ENCODE peak calls at places on chromosome 4, in nine cellular contexts. One of them, this sample, is unnamed.

GRCh38 chr4:141153751-141154510 is 20.7 kb upstream of the RNF150 start:
- DNase-seq in CD8-positive, alpha-beta memory T cell: no peak
- DNase-seq in iPS DF 6.9: no peak
- DNase-seq in GM23338: peak
- DNase-seq in nephron progenitor cell: no peak
- DNase-seq in NCI-H510A: no peak
- DNase-seq in substantia nigra: no peak
- DNase-seq in iPS-NIHi11: no peak
- DNase-seq in stimulated activated CD4-positive, alpha-beta T cell treated with anti-CD3 and anti-CD28 coated beads, Interleukin-12 subunit alpha, Interleukin-12 subunit beta, amount 100 ng/mL, for 4 hours: no peak
- DNase-seq in this sample: no peak

GRCh38 chr4:24853142-24853541 is 57.8 kb downstream of the SOD3 start:
- DNase-seq in CD8-positive, alpha-beta memory T cell: no peak
- DNase-seq in iPS DF 6.9: no peak
- DNase-seq in GM23338: no peak
- DNase-seq in nephron progenitor cell: no peak
- DNase-seq in NCI-H510A: no peak
- DNase-seq in substantia nigra: no peak
- DNase-seq in iPS-NIHi11: no peak
- DNase-seq in stimulated activated CD4-positive, alpha-beta T cell treated with anti-CD3 and anti-CD28 coated beads, Interleukin-12 subunit alpha, Interleukin-12 subunit beta, amount 100 ng/mL, for 4 hours: no peak
- DNase-seq in this sample: no peak

GRCh38 chr4:20085156-20085555 is 166.5 kb upstream of the SLIT2 start:
- DNase-seq in CD8-positive, alpha-beta memory T cell: no peak
- DNase-seq in iPS DF 6.9: no peak
- DNase-seq in GM23338: no peak
- DNase-seq in nephron progenitor cell: no peak
- DNase-seq in NCI-H510A: no peak
- DNase-seq in substantia nigra: no peak
- DNase-seq in iPS-NIHi11: no peak
- DNase-seq in stimulated activated CD4-positive, alpha-beta T cell treated with anti-CD3 and anti-CD28 coated beads, Interleukin-12 subunit alpha, Interleukin-12 subunit beta, amount 100 ng/mL, for 4 hours: no peak
- DNase-seq in this sample: no peak

GRCh38 chr4:147942729-147943128 is 210.8 kb downstream of the ARHGAP10 start:
- DNase-seq in CD8-positive, alpha-beta memory T cell: no peak
- DNase-seq in iPS DF 6.9: no peak
- DNase-seq in GM23338: peak
- DNase-seq in nephron progenitor cell: no peak
- DNase-seq in NCI-H510A: no peak
- DNase-seq in substantia nigra: no peak
- DNase-seq in iPS-NIHi11: peak
- DNase-seq in stimulated activated CD4-positive, alpha-beta T cell treated with anti-CD3 and anti-CD28 coated beads, Interleukin-12 subunit alpha, Interleukin-12 subunit beta, amount 100 ng/mL, for 4 hours: no peak
- DNase-seq in this sample: no peak

GRCh38 chr4:44446801-44447562 is 1.6 kb downstream of the KCTD8 start:
- DNase-seq in CD8-positive, alpha-beta memory T cell: no peak
- DNase-seq in iPS DF 6.9: peak
- DNase-seq in GM23338: peak
- DNase-seq in nephron progenitor cell: peak
- DNase-seq in NCI-H510A: peak
- DNase-seq in substantia nigra: no peak
- DNase-seq in iPS-NIHi11: peak
- DNase-seq in stimulated activated CD4-positive, alpha-beta T cell treated with anti-CD3 and anti-CD28 coated beads, Interleukin-12 subunit alpha, Interleukin-12 subunit beta, amount 100 ng/mL, for 4 hours: no peak
- DNase-seq in this sample: no peak

GRCh38 chr4:1772869-1773538 is 20.1 kb upstream of the FGFR3 start:
- DNase-seq in CD8-positive, alpha-beta memory T cell: no peak
- DNase-seq in iPS DF 6.9: no peak
- DNase-seq in GM23338: no peak
- DNase-seq in nephron progenitor cell: no peak
- DNase-seq in NCI-H510A: no peak
- DNase-seq in substantia nigra: no peak
- DNase-seq in iPS-NIHi11: no peak
- DNase-seq in stimulated activated CD4-positive, alpha-beta T cell treated with anti-CD3 and anti-CD28 coated beads, Interleukin-12 subunit alpha, Interleukin-12 subunit beta, amount 100 ng/mL, for 4 hours: no peak
- DNase-seq in this sample: no peak

GRCh38 chr4:58136611-58137010 is 1026.4 kb upstream of the IGFBP7 start:
- DNase-seq in CD8-positive, alpha-beta memory T cell: no peak
- DNase-seq in iPS DF 6.9: no peak
- DNase-seq in GM23338: no peak
- DNase-seq in nephron progenitor cell: no peak
- DNase-seq in NCI-H510A: no peak
- DNase-seq in substantia nigra: no peak
- DNase-seq in iPS-NIHi11: no peak
- DNase-seq in stimulated activated CD4-positive, alpha-beta T cell treated with anti-CD3 and anti-CD28 coated beads, Interleukin-12 subunit alpha, Interleukin-12 subunit beta, amount 100 ng/mL, for 4 hours: no peak
- DNase-seq in this sample: no peak

GRCh38 chr4:2789801-2790582 is 2.9 kb upstream of the SH3BP2 start:
- DNase-seq in CD8-positive, alpha-beta memory T cell: no peak
- DNase-seq in iPS DF 6.9: no peak
- DNase-seq in GM23338: no peak
- DNase-seq in nephron progenitor cell: no peak
- DNase-seq in NCI-H510A: no peak
- DNase-seq in substantia nigra: no peak
- DNase-seq in iPS-NIHi11: no peak
- DNase-seq in stimulated activated CD4-positive, alpha-beta T cell treated with anti-CD3 and anti-CD28 coated beads, Interleukin-12 subunit alpha, Interleukin-12 subunit beta, amount 100 ng/mL, for 4 hours: no peak
- DNase-seq in this sample: no peak

GRCh38 chr4:71045256-71045655 is 51.8 kb downstream of the DCK start:
- DNase-seq in CD8-positive, alpha-beta memory T cell: no peak
- DNase-seq in iPS DF 6.9: no peak
- DNase-seq in GM23338: no peak
- DNase-seq in nephron progenitor cell: no peak
- DNase-seq in NCI-H510A: no peak
- DNase-seq in substantia nigra: no peak
- DNase-seq in iPS-NIHi11: no peak
- DNase-seq in stimulated activated CD4-positive, alpha-beta T cell treated with anti-CD3 and anti-CD28 coated beads, Interleukin-12 subunit alpha, Interleukin-12 subunit beta, amount 100 ng/mL, for 4 hours: no peak
- DNase-seq in this sample: no peak

GRCh38 chr4:73726000-73726399 is 14.4 kb upstream of the CXCL8 start:
- DNase-seq in CD8-positive, alpha-beta memory T cell: no peak
- DNase-seq in iPS DF 6.9: no peak
- DNase-seq in GM23338: no peak
- DNase-seq in nephron progenitor cell: no peak
- DNase-seq in NCI-H510A: no peak
- DNase-seq in substantia nigra: no peak
- DNase-seq in iPS-NIHi11: peak
- DNase-seq in stimulated activated CD4-positive, alpha-beta T cell treated with anti-CD3 and anti-CD28 coated beads, Interleukin-12 subunit alpha, Interleukin-12 subunit beta, amount 100 ng/mL, for 4 hours: no peak
- DNase-seq in this sample: no peak